ENCODE peak calls at places on chromosomes 7 and 10, in five cellular contexts. E is neural progenitor cell; C is IMR-90; M is CD8-positive, alpha-beta memory T cell; G is PC-3. X is an unnamed sample. For H3K9me3 and H3K36me3, the result is how much of the 10 kb centered on the place peaks cover.

GRCh38 chr10:31751401-31752080 is 177.1 kb downstream of the ARHGAP12 start:
- DNase-seq in E (no peak), C (no peak), M (no peak), G (no peak), X (no peak)

GRCh38 chr7:115707236-115707635 is 323.3 kb downstream of the TFEC start:
- DNase-seq in E (peak), C (peak), M (no peak), G (peak), X (no peak)

GRCh38 chr7:123148813-123149212 is 51.0 kb downstream of the SLC13A1 start:
- DNase-seq in E (no peak), C (no peak), M (no peak), G (peak), X (no peak)

GRCh38 chr10:26112532-26112931 is 104.0 kb upstream of the GAD2 start:
- DNase-seq in E (no peak), C (no peak), M (no peak), G (no peak), X (no peak)

GRCh38 chr10:79452174-79452611 is 6.8 kb upstream of the ZCCHC24 start:
- DNase-seq in E (no peak), C (peak), M (no peak), G (peak), X (peak)

GRCh38 chr7:122137291-122138077 is 6.6 kb downstream of the AASS start:
- DNase-seq in E (no peak), C (peak), M (no peak), G (no peak), X (no peak)

GRCh38 chr7:28155964-28156363 is 24.6 kb downstream of the JAZF1 start:
- DNase-seq in E (no peak), C (peak), M (no peak), G (peak), X (peak)

GRCh38 chr7:29806131-29806792 is at the start of gene WIPF3:
- DNase-seq in E (peak), C (no peak), M (no peak), G (peak), X (peak)

GRCh38 chr10:113576853-113577252 is 24.0 kb downstream of the HABP2 start:
- DNase-seq in E (peak), C (peak), M (no peak), G (peak), X (no peak)

GRCh38 chr7:33831389-33832118 is 73.8 kb upstream of the BMPER start:
- DNase-seq in E (no peak), C (no peak), M (no peak), G (peak), X (peak)

GRCh38 chr10:1362589-1363465 is 306.6 kb downstream of the WDR37 start:
- DNase-seq in E (no peak), C (no peak), M (no peak), G (no peak), X (no peak)

GRCh38 chr7:130732980-130733865 is 784 bp downstream of the KLF14 start:
- DNase-seq in E (peak), C (peak), M (no peak), G (no peak), X (peak)

GRCh38 chr10:32958992-32959703 is 1.1 kb upstream of the ITGB1 start:
- DNase-seq in E (no peak), C (no peak), M (no peak), G (peak), X (no peak)

GRCh38 chr7:135801045-135801693 is 52.6 kb upstream of the FAM180A start:
- DNase-seq in E (peak), C (peak), M (no peak), G (peak), X (no peak)

GRCh38 chr10:43202657-43203490 is 64.0 kb downstream of the RASGEF1A start:
- DNase-seq in E (peak), C (no peak), M (no peak), G (no peak), X (peak)

GRCh38 chr10:33240265-33240664 is 94.2 kb downstream of the NRP1 start:
- DNase-seq in E (no peak), C (no peak), M (no peak), G (no peak), X (no peak)

GRCh38 chr10:517872-518475 is 171.5 kb downstream of the DIP2C start:
- DNase-seq in E (no peak), C (no peak), M (no peak), G (no peak), X (no peak)

GRCh38 chr7:35482231-35482630 is 212.7 kb downstream of the HERPUD2 start:
- DNase-seq in E (no peak), C (no peak), M (no peak), G (no peak), X (no peak)

GRCh38 chr10:88840104-88840503 is 11.5 kb downstream of the ANKRD22 start:
- DNase-seq in E (no peak), C (no peak), M (no peak), G (no peak), X (no peak)

GRCh38 chr10:52027055-52027454 is 287.0 kb upstream of the DKK1 start:
- DNase-seq in E (no peak), C (peak), M (no peak), G (no peak), X (no peak)

GRCh38 chr10:65628777-65629176 is 1297.1 kb upstream of the LRRTM3 start:
- DNase-seq in E (no peak), C (no peak), M (no peak), G (no peak), X (no peak)

GRCh38 chr7:158302274-158303070 is 285.2 kb downstream of the PTPRN2 start:
- DNase-seq in E (no peak), C (no peak), M (no peak), G (peak), X (peak)
- H3K9me3 ChIP-seq in E (under half), C (under half), M (under half), G (under half), X (under half)

GRCh38 chr7:20114463-20114862 is 102.7 kb downstream of the MACC1 start:
- DNase-seq in E (peak), C (no peak), M (no peak), G (no peak), X (no peak)
- H3K4me3 ChIP-seq in E (no peak), C (no peak), M (no peak), G (no peak), X (no peak)

GRCh38 chr7:55498142-55498541 is 74.2 kb downstream of the VOPP1 start:
- DNase-seq in E (no peak), C (no peak), M (peak), G (no peak), X (no peak)

GRCh38 chr7:55494951-55495350 is 77.4 kb downstream of the VOPP1 start:
- DNase-seq in E (no peak), C (no peak), M (no peak), G (no peak), X (no peak)

GRCh38 chr7:55497521-55497920 is 74.8 kb downstream of the VOPP1 start:
- DNase-seq in E (no peak), C (no peak), M (no peak), G (no peak), X (no peak)

GRCh38 chr7:55498770-55499169 is 73.5 kb downstream of the VOPP1 start:
- DNase-seq in E (no peak), C (no peak), M (no peak), G (no peak), X (no peak)

GRCh38 chr7:55496906-55497305 is 75.4 kb downstream of the VOPP1 start:
- DNase-seq in E (no peak), C (no peak), M (no peak), G (no peak), X (no peak)
- H3K36me3 ChIP-seq in E (under half), C (under half), M (under half), G (under half), X (under half)

DNA sequence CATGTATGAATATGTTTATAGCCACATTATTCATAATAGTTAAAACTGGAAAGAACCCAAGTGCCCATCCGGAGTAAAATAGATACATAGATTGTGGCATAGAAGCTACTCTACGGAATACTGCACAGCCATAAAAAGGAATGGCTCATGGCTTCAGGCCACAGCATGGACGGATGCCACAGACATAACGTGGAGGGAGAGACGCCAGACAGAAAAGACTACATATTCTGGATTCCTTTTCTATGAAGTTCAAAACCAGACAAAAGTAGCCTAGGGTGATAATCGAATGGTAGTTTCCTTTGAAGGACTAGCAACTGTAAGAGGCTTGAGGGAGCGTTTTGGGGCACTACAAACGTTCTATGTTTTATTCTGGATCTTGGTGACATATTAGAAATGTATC is 58.9 kb upstream of the FOXI2 start:
- DNase-seq in E (no peak), C (no peak), M (no peak), G (no peak), X (no peak)
- H3K9me3 ChIP-seq in E (under half), C (under half), M (under half), G (under half), X (under half)

X was measured in MG63.